ENCODE peak calls at places on chromosomes 13 and 19, in six cellular contexts. M, C, I, R, F and T are unnamed samples.
A peak's percentile ranks its signal among the peaks of the same experiment; 100 is the strongest.

GRCh38 chr13:59276436-59276835 is 887.3 kb downstream of the DIAPH3 start:
- DNase-seq in M (no peak), R (no peak), I (no peak), F (no peak), C (no peak), T (no peak)

GRCh38 chr13:33262997-33263396 is 22.6 kb downstream of the STARD13 start:
- DNase-seq in F (no peak), M (no peak), I (no peak), C (no peak), R (no peak), T (no peak)

GRCh38 chr13:111184685-111185401 is 69.7 kb downstream of the ARHGEF7 start:
- DNase-seq in M (peak; percentile 36), C (no peak), F (no peak), I (no peak), R (no peak), T (no peak)

GRCh38 chr19:17790059-17790780 is 4.7 kb upstream of the B3GNT3 start:
- DNase-seq in R (peak; percentile 89), C (no peak), F (no peak), M (peak; percentile 78), I (no peak), T (no peak)

GRCh38 chr13:78491978-78492377 is 111.4 kb downstream of the POU4F1 start:
- DNase-seq in C (no peak), R (no peak), M (no peak), F (no peak), I (no peak), T (no peak)

GRCh38 chr19:38744906-38745305 is 632 bp upstream of the CAPN12 start:
- DNase-seq in I (no peak), M (no peak), F (no peak), C (no peak), R (no peak), T (no peak)

GRCh38 chr19:16400911-16401675 is 70.7 kb downstream of the EPS15L1 start:
- DNase-seq in F (no peak), M (no peak), R (no peak), C (peak; percentile 90), I (no peak), T (no peak)

GRCh38 chr19:2054763-2055162 is 3.7 kb upstream of the MKNK2 start:
- DNase-seq in C (no peak), M (peak; percentile 81), F (no peak), I (no peak), R (peak; percentile 86), T (no peak)

GRCh38 chr13:108734676-108735075 is 105.3 kb downstream of the MYO16 start:
- DNase-seq in F (no peak), M (no peak), R (no peak), I (no peak), C (no peak), T (no peak)